ENCODE peak calls at places on chromosomes 3 and 15, in six cellular contexts. J is cardiac fibroblast; N is astrocyte; Y is effector memory CD4-positive, alpha-beta T cell; W is GM23338; M is K562. K is an unnamed sample.

GRCh38 chr3:30314757-30315156 is 291.6 kb upstream of the TGFBR2 start:
- DNase-seq in J (peak; percentile 55), N (no peak), Y (no peak), W (no peak), M (no peak), K (no peak)

GRCh38 chr3:50289130-50289529 is 3.1 kb downstream of the IFRD2 start:
- DNase-seq in J (no peak), N (no peak), Y (no peak), W (no peak), M (no peak), K (no peak)

GRCh38 chr3:184284696-184285095 is 8.9 kb downstream of the ECE2 start:
- DNase-seq in J (peak; percentile 92), N (peak; percentile 53), Y (no peak), W (peak; percentile 95), M (peak; percentile 75), K (peak; percentile 27)

GRCh38 chr3:155745795-155746550 is 1.1 kb upstream of the PLCH1 start:
- DNase-seq in J (no peak), N (peak; percentile 26), Y (no peak), W (peak; percentile 91), M (peak; percentile 17), K (peak; percentile 53)

GRCh38 chr15:100958326-100959065 is 39.3 kb downstream of the LRRK1 start:
- DNase-seq in J (peak; percentile 37), N (peak; percentile 75), Y (no peak), W (no peak), M (no peak), K (no peak)

GRCh38 chr3:52820741-52821140 is 9.7 kb downstream of the ITIH4 start:
- DNase-seq in J (peak; percentile 29), N (no peak), Y (no peak), W (peak; percentile 83), M (peak; percentile 59), K (no peak)

GRCh38 chr3:180678231-180678630 is 1.1 kb downstream of the CCDC39 start:
- DNase-seq in J (no peak), N (no peak), Y (no peak), W (no peak), M (no peak), K (no peak)

GRCh38 chr15:63434567-63435219 is 53.0 kb upstream of the CA12 start:
- DNase-seq in J (no peak), N (no peak), Y (no peak), W (no peak), M (no peak), K (no peak)

GRCh38 chr3:30827080-30827479 is 67.4 kb downstream of the GADL1 start:
- DNase-seq in J (no peak), N (no peak), Y (no peak), W (no peak), M (no peak), K (no peak)

GRCh38 chr3:174540081-174540480 is 319.1 kb upstream of the NAALADL2 start:
- DNase-seq in J (no peak), N (no peak), Y (no peak), W (peak; percentile 84), M (no peak), K (no peak)

GRCh38 chr3:14587733-14588360 is 47.7 kb upstream of the GRIP2 start:
- DNase-seq in J (peak; percentile 24), N (peak; percentile 8), Y (no peak), W (no peak), M (no peak), K (no peak)

GRCh38 chr3:152403632-152404066 is 134.9 kb downstream of the MBNL1 start:
- DNase-seq in J (no peak), N (peak; percentile 37), Y (no peak), W (no peak), M (no peak), K (no peak)

GRCh38 chr3:24773798-24774197 is 279.1 kb upstream of the THRB start:
- DNase-seq in J (peak; percentile 68), N (peak; percentile 40), Y (no peak), W (peak; percentile 92), M (no peak), K (peak; percentile 30)

GRCh38 chr3:71578045-71578730 is 5.3 kb downstream of the FOXP1 start:
- DNase-seq in J (no peak), N (peak; percentile 41), Y (no peak), W (no peak), M (no peak), K (no peak)
- H3K4me3 ChIP-seq in J (no peak overlapping the region), N (peak overlapping the region; percentile 86), Y (no peak overlapping the region), W (no peak overlapping the region), M (no peak overlapping the region), K (no peak overlapping the region)

GRCh38 chr3:58059349-58060321 is 51.4 kb downstream of the FLNB start:
- DNase-seq in J (peak; percentile 74), N (peak; percentile 92), Y (no peak), W (no peak), M (no peak), K (peak; percentile 68)
- H3K4me3 ChIP-seq in J (no peak overlapping the region), N (no peak overlapping the region), Y (no peak overlapping the region), W (no peak overlapping the region), M (no peak overlapping the region), K (no peak overlapping the region)

GRCh38 chr3:47908744-47909143 is 105.8 kb downstream of the DHX30 start:
- DNase-seq in J (no peak), N (peak; percentile 27), Y (no peak), W (no peak), M (no peak), K (no peak)

GRCh38 chr3:47912006-47912504 is 104.2 kb downstream of the MAP4 start:
- DNase-seq in J (no peak), N (no peak), Y (no peak), W (no peak), M (no peak), K (no peak)

GRCh38 chr3:47910233-47910632 is 106.0 kb downstream of the MAP4 start:
- DNase-seq in J (no peak), N (no peak), Y (no peak), W (no peak), M (no peak), K (no peak)

GRCh38 chr3:47909607-47910006 is 106.6 kb downstream of the MAP4 start:
- DNase-seq in J (no peak), N (no peak), Y (no peak), W (no peak), M (no peak), K (no peak)

GRCh38 chr3:47910777-47911440 is 105.3 kb downstream of the MAP4 start:
- DNase-seq in J (peak; percentile 44), N (peak; percentile 93), Y (no peak), W (no peak), M (peak; percentile 51), K (no peak)
- H3K4me3 ChIP-seq in J (no peak overlapping the region), N (no peak overlapping the region), Y (no peak overlapping the region), W (no peak overlapping the region), M (no peak overlapping the region), K (no peak overlapping the region)

GRCh38 chr3:194139977-194140351 is 4.0 kb downstream of the HES1 start:
- DNase-seq in J (peak; percentile 22), N (peak; percentile 46), Y (no peak), W (no peak), M (no peak), K (no peak)
- H3K4me3 ChIP-seq in J (no peak overlapping the region), N (no peak overlapping the region), Y (no peak overlapping the region), W (peak overlapping the region; percentile 78), M (peak overlapping the region; percentile 10), K (no peak overlapping the region)

GRCh38 chr15:81174759-81175327 is 21.8 kb upstream of the IL16 start:
- DNase-seq in J (no peak), N (no peak), Y (no peak), W (peak; percentile 13), M (peak; percentile 39), K (no peak)
- H3K4me3 ChIP-seq in J (no peak overlapping the region), N (no peak overlapping the region), Y (no peak overlapping the region), W (no peak overlapping the region), M (no peak overlapping the region), K (no peak overlapping the region)

DNA sequence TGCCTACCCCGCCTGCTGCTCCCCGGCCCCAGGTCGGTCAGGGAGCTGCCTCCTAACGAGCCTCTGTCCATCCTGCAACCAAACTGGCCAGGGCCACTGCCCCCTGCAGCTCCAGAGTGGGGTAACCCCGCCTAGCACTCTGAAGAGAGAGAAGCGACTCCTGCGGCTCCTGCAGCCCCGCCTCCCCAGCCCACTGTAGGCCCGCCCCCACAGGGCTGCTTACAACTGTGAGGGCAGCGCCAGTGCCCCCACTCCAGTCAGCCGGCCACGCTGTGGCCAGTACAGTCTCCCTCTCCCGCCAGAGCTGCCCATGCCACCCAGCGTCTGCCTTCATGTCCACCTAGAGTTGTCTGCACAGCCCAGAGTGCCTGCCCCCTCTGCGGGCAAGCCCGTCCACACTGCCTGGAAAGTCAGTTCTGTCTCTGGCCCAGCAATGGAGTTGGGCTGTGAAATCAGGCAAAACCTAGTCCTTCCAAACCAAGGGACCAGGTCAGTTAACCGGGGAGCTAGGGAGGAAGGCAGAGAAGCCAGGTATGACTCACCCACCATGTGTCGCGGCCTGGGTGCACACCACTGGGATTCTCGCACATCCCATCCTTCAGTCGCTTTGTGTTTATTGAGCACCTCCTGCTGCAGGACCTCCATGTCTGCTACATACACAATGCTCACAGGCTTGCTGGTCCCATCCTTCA is 2.4 kb downstream of the UCN2 start:
- DNase-seq in J (peak; percentile 66), N (peak; percentile 39), Y (no peak), W (peak; percentile 92), M (peak; percentile 83), K (peak; percentile 38)
- H3K4me3 ChIP-seq in J (peak overlapping the region; percentile 3), N (peak overlapping the region; percentile 37), Y (no peak overlapping the region), W (peak overlapping the region; percentile 38), M (peak overlapping the region; percentile 12), K (no peak overlapping the region)

GRCh38 chr3:39540162-39540921 is 72.9 kb downstream of the MOBP start:
- DNase-seq in J (no peak), N (no peak), Y (no peak), W (no peak), M (no peak), K (no peak)

GRCh38 chr3:39542588-39542988 is 75.1 kb downstream of the MOBP start:
- DNase-seq in J (no peak), N (no peak), Y (no peak), W (no peak), M (no peak), K (no peak)

GRCh38 chr3:39541442-39541841 is 74.0 kb downstream of the MOBP start:
- DNase-seq in J (no peak), N (no peak), Y (no peak), W (no peak), M (no peak), K (no peak)

DNA sequence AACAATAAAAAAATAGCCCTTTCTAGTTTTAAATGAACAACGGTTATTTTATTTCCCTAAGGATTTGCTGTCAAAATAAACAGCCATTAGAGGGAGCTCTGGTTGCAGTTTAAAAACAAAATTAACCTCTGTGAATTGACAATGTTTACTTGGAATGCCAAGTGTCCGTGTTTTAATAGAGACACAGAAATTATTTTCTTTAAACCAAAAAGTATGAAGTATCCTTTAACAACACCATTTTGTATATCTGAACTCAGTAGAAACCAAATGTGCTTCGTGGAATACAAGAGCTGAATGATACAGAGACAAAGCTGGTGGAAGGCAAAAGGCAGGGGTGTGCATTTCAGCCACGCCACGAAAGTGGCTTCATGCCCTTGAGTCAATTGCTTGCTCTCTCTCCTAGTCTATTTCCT is 74.4 kb downstream of the MOBP start:
- DNase-seq in J (peak; percentile 48), N (peak; percentile 6), Y (no peak), W (peak; percentile 68), M (no peak), K (no peak)
- H3K4me3 ChIP-seq in J (no peak overlapping the region), N (no peak overlapping the region), Y (no peak overlapping the region), W (no peak overlapping the region), M (no peak overlapping the region), K (no peak overlapping the region)